ENCODE peak calls at places on chromosomes 16 and 17, in ten cellular contexts. W is upper lobe of left lung, G is K562, T is HepG2, L is transverse colon, J is sigmoid colon, Q is esophagus muscularis mucosa, R is SK-N-SH, E is suprapubic skin, B is H1. K is an unnamed sample.

GRCh38 chr17:66481259-66481658 is 178.8 kb downstream of the PRKCA start:
- DNase-seq in W (no peak), G (no peak), T (no peak), L (no peak), J (no peak), Q (no peak), R (no peak), E (no peak), B (no peak), K (no peak)

GRCh38 chr16:14613991-14614390 is 16.1 kb downstream of the PARN start:
- DNase-seq in W (no peak), G (no peak), T (no peak), L (no peak), J (no peak), Q (no peak), R (no peak), E (no peak), B (no peak), K (no peak)

GRCh38 chr16:9048302-9048700 is 43.1 kb upstream of the HAPSTR1 start:
- DNase-seq in W (no peak), G (no peak), T (no peak), L (no peak), J (no peak), Q (no peak), R (no peak), E (no peak), B (no peak), K (no peak)

GRCh38 chr16:12395266-12395665 is 408.4 kb downstream of the CPPED1 start:
- DNase-seq in W (no peak), G (no peak), T (no peak), L (no peak), J (no peak), Q (no peak), R (no peak), E (no peak), B (no peak), K (no peak)

GRCh38 chr16:23222929-23223328 is 40.4 kb downstream of the SCNN1G start:
- DNase-seq in W (no peak), G (no peak), T (no peak), L (no peak), J (no peak), Q (no peak), R (no peak), E (no peak), B (no peak), K (no peak)

GRCh38 chr17:37476431-37477130 is 13.1 kb upstream of the DUSP14 start:
- DNase-seq in W (no peak), G (no peak), T (peak), L (peak), J (no peak), Q (no peak), R (no peak), E (no peak), B (no peak), K (no peak)

GRCh38 chr16:47590472-47590871 is 129.3 kb downstream of the PHKB start:
- DNase-seq in W (no peak), G (no peak), T (no peak), L (no peak), J (no peak), Q (no peak), R (no peak), E (no peak), B (no peak), K (no peak)

GRCh38 chr17:62919388-62919787 is 46.6 kb upstream of the TANC2 start:
- DNase-seq in W (no peak), G (peak), T (no peak), L (no peak), J (no peak), Q (no peak), R (no peak), E (no peak), B (no peak), K (no peak)

GRCh38 chr16:84712801-84713775 is 13.3 kb downstream of the USP10 start:
- DNase-seq in W (no peak), G (no peak), T (peak), L (no peak), J (no peak), Q (no peak), R (no peak), E (no peak), B (peak), K (no peak)

GRCh38 chr17:42700890-42701289 is 18.6 kb downstream of the CNTNAP1 start:
- DNase-seq in W (no peak), G (no peak), T (no peak), L (no peak), J (no peak), Q (no peak), R (peak), E (no peak), B (no peak), K (no peak)

GRCh38 chr16:68259007-68259406 is 5.3 kb upstream of the SLC7A6 start:
- DNase-seq in W (no peak), G (no peak), T (no peak), L (no peak), J (no peak), Q (no peak), R (no peak), E (no peak), B (no peak), K (no peak)

GRCh38 chr16:1102921-1103648 is 7.0 kb upstream of the C1QTNF8 start:
- DNase-seq in W (peak), G (peak), T (no peak), L (peak), J (no peak), Q (no peak), R (peak), E (no peak), B (peak), K (peak)

GRCh38 chr17:14359251-14359939 is 58.5 kb downstream of the HS3ST3B1 start:
- DNase-seq in W (peak), G (no peak), T (peak), L (no peak), J (no peak), Q (no peak), R (no peak), E (no peak), B (no peak), K (no peak)

GRCh38 chr17:45035848-45036247 is 15.6 kb downstream of the DCAKD start:
- DNase-seq in W (no peak), G (no peak), T (no peak), L (no peak), J (no peak), Q (no peak), R (no peak), E (no peak), B (no peak), K (no peak)

GRCh38 chr17:10758062-10758461 is 28.2 kb upstream of the TMEM220 start:
- DNase-seq in W (no peak), G (no peak), T (no peak), L (no peak), J (peak), Q (no peak), R (no peak), E (no peak), B (no peak), K (no peak)

GRCh38 chr17:67605259-67605912 is 112.3 kb upstream of the NOL11 start:
- DNase-seq in W (peak), G (no peak), T (no peak), L (no peak), J (peak), Q (no peak), R (peak), E (no peak), B (no peak), K (peak)

GRCh38 chr17:3691539-3692166 is 4.3 kb downstream of the P2RX5 start:
- DNase-seq in W (peak), G (peak), T (no peak), L (no peak), J (no peak), Q (no peak), R (no peak), E (no peak), B (peak), K (no peak)

GRCh38 chr16:11297492-11298142 is 16.5 kb upstream of the PRM1 start:
- DNase-seq in W (peak), G (peak), T (peak), L (peak), J (peak), Q (no peak), R (peak), E (peak), B (peak), K (peak)

GRCh38 chr16:19707699-19708497 is 10.1 kb downstream of the KNOP1 start:
- DNase-seq in W (no peak), G (peak), T (no peak), L (no peak), J (peak), Q (no peak), R (no peak), E (no peak), B (no peak), K (no peak)
- H3K27ac ChIP-seq in W (no peak), G (no peak), T (no peak), L (no peak), J (no peak), Q (peak), R (no peak), E (no peak), B (peak), K (no peak)

GRCh38 chr17:7476474-7476873 is 3.0 kb downstream of the ZBTB4 start:
- DNase-seq in W (no peak), G (no peak), T (no peak), L (no peak), J (no peak), Q (no peak), R (no peak), E (no peak), B (no peak), K (no peak)

GRCh38 chr17:7478276-7479138 is 924 bp downstream of the ZBTB4 start:
- DNase-seq in W (peak), G (peak), T (no peak), L (peak), J (peak), Q (no peak), R (peak), E (no peak), B (peak), K (peak)

GRCh38 chr17:7479139-7479388 is 367 bp downstream of the ZBTB4 start:
- DNase-seq in W (no peak), G (no peak), T (no peak), L (no peak), J (no peak), Q (no peak), R (no peak), E (no peak), B (no peak), K (no peak)

GRCh38 chr17:7476951-7477350 is 2.5 kb downstream of the ZBTB4 start:
- DNase-seq in W (no peak), G (no peak), T (no peak), L (no peak), J (no peak), Q (no peak), R (no peak), E (no peak), B (no peak), K (no peak)

DNA sequence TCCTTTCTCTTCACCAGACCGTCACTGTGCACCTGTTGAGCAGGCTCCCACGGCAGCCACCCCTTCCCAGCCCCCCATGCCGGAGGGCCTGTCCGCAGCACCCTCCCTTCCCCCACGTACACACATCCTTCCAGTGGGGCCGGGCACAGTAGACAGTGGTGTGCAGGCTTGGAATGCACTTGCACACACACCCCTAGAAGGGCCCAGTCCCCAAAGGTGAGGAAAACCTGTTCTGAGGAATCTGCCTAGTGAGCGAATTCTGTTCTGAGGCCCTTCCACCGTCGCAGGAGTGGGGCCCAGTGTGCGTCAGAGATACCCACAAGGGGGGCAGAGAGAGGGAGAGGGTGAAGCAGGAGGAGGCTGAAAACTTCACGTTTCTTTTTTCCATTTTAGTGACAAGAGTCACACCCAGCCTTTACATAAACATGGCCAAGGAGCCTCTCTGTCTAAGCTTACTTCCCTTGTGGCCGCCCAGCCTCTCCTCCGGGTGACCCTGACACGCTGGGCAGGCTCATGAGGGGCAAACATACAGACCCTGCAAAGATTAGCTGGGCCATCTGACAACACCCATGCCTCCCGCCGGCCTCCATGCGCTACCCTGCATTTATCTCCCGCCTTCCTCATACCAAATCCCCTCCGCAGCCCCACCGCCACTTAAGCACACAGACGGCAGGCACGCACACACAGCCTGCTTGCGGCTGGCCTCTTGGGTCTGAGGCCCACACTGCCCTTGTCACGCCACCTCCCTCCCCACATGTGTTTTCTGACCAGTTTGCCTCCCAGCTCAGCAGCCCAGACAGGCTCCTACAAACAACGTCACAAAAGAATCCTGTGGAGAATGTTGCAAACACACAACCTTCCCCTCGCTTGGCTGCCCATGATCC is 1.8 kb downstream of the ZBTB4 start:
- DNase-seq in W (peak), G (no peak), T (peak), L (peak), J (peak), Q (no peak), R (peak), E (no peak), B (no peak), K (peak)
- TF ChIP-seq EP300 in W (no peak), G (no peak), T (no peak), L (no peak), J (no peak), Q (no peak), R (no peak), E (no peak), B (no peak), K (no peak)

DNA sequence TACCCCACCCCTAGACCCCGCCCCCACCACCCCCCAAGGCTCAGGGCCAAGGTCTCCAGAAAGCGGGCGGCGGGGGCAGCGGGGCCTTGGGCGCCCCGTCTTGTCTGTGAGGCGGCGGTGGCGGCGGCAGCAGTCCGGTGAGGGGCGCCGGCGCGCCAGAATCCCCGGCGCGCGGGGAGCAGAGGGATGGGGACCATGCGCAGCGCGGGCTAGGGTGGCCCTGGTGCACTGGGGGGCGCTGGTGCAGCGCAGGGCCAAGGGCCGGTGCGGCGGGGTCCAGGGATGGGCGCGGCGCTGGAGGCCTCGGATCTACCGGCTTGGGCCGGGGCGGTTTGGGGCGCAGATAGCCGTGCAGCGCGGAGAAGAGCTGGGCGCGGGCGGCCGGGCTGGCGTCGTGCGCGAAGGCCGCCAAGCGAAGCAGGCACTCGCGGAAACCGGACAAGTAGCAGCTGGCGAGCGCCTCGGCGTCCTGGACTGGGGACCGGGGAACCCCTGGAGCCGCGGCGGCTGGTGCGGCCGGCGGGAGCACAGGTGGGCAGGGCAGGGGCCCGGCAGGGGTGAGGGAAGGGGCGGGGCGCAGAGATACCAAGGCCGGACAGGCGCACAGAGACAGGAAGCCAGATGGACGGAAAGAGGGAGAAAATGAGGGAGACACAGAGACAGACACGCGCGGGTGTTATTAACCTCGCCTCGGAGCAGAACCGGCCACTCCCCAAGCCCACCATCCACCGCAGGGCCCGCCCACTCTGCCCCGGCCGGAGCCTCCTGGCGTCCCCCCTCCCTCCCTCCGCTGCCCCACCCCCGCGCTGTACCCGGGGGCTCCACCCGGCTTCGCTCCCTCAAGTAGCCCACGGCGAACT is 2.1 kb downstream of the HES7 start:
- DNase-seq in W (peak), G (peak), T (no peak), L (peak), J (peak), Q (no peak), R (peak), E (no peak), B (peak), K (no peak)
- TF ChIP-seq POLR2AphosphoS5 in W (no peak), G (no peak), T (no peak), L (no peak), J (peak), Q (no peak), R (no peak), E (no peak), B (no peak), K (no peak)

GRCh38 chr16:80552277-80552676 is 11.5 kb downstream of the DYNLRB2 start:
- DNase-seq in W (no peak), G (no peak), T (no peak), L (no peak), J (no peak), Q (no peak), R (no peak), E (no peak), B (no peak), K (no peak)

GRCh38 chr16:80554037-80554436 is 13.2 kb downstream of the DYNLRB2 start:
- DNase-seq in W (no peak), G (no peak), T (no peak), L (no peak), J (no peak), Q (no peak), R (no peak), E (no peak), B (no peak), K (no peak)

GRCh38 chr16:80559369-80559768 is 18.6 kb downstream of the DYNLRB2 start:
- DNase-seq in W (no peak), G (no peak), T (no peak), L (no peak), J (no peak), Q (no peak), R (no peak), E (no peak), B (no peak), K (no peak)

GRCh38 chr16:80557037-80557436 is 16.2 kb downstream of the DYNLRB2 start:
- DNase-seq in W (no peak), G (no peak), T (no peak), L (no peak), J (no peak), Q (no peak), R (no peak), E (no peak), B (no peak), K (no peak)

DNA sequence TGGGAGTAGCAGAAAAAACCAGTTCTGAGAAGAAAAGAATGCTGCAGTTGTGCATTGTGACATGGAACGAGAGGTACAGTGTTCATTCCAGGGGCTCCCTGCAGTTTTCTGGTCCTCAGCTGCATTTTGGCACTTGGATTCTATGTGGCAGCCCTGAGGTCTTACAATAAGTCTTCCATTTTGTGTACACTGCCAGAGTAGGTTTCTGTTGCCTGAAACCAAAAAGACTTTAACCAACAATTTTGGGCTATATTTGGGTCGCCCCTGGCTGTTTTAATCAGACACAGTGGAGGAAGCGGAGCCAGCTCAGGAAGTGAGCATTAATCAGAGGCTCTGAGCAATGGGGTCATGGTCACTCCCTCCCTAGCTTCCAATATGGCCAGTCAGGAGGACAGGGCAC is 15.7 kb downstream of the DYNLRB2 start:
- DNase-seq in W (no peak), G (no peak), T (no peak), L (no peak), J (no peak), Q (no peak), R (no peak), E (no peak), B (no peak), K (no peak)
- H3K27ac ChIP-seq in W (no peak), G (no peak), T (no peak), L (no peak), J (no peak), Q (no peak), R (no peak), E (no peak), B (no peak), K (no peak)

GRCh38 chr17:77944390-77945222 is 13.9 kb upstream of the TNRC6C start:
- DNase-seq in W (no peak), G (no peak), T (no peak), L (no peak), J (no peak), Q (no peak), R (no peak), E (no peak), B (no peak), K (no peak)

GRCh38 chr17:77943971-77944370 is 14.5 kb upstream of the TNRC6C start:
- DNase-seq in W (no peak), G (no peak), T (no peak), L (no peak), J (no peak), Q (no peak), R (no peak), E (peak), B (no peak), K (no peak)

GRCh38 chr17:77941004-77941403 is 17.5 kb upstream of the TNRC6C start:
- DNase-seq in W (no peak), G (no peak), T (no peak), L (no peak), J (no peak), Q (no peak), R (no peak), E (no peak), B (no peak), K (no peak)

GRCh38 chr17:77946900-77947643 is 11.4 kb upstream of the TNRC6C start:
- DNase-seq in W (no peak), G (no peak), T (no peak), L (no peak), J (no peak), Q (no peak), R (no peak), E (no peak), B (no peak), K (no peak)

GRCh38 chr17:77942111-77942988 is 16.2 kb upstream of the TNRC6C start:
- DNase-seq in W (no peak), G (no peak), T (peak), L (no peak), J (no peak), Q (no peak), R (no peak), E (peak), B (no peak), K (no peak)
- TF ChIP-seq EP300 in W (no peak), G (no peak), T (no peak), L (no peak), J (no peak), Q (no peak), R (no peak), E (no peak), B (no peak), K (no peak)

GRCh38 chr17:5699789-5700188 is 115.5 kb upstream of the NLRP1 start:
- DNase-seq in W (no peak), G (no peak), T (no peak), L (no peak), J (no peak), Q (no peak), R (no peak), E (no peak), B (no peak), K (no peak)
- TF ChIP-seq POLR2AphosphoS5 in W (no peak), G (no peak), T (no peak), L (no peak), J (no peak), Q (no peak), R (no peak), E (no peak), B (no peak), K (no peak)

GRCh38 chr17:55456307-55457240 is 34.9 kb upstream of the MMD start:
- DNase-seq in W (no peak), G (no peak), T (no peak), L (no peak), J (no peak), Q (no peak), R (no peak), E (no peak), B (no peak), K (no peak)
- H3K27ac ChIP-seq in W (no peak), G (no peak), T (no peak), L (peak), J (no peak), Q (no peak), R (no peak), E (no peak), B (no peak), K (no peak)